ENCODE peak calls at places on chromosomes 12 and 14, in five cellular contexts. P, R, T, J and E are unnamed samples.

GRCh38 chr12:89345830-89346740 is 6.2 kb downstream of the DUSP6 start:
- DNase-seq in P (peak; percentile 28), J (peak; percentile 73), R (peak; percentile 71), T (no peak), E (peak; percentile 85)

GRCh38 chr12:267581-268482 is 5.2 kb upstream of the SLC6A13 start:
- DNase-seq in J (no peak), T (no peak), P (no peak), R (no peak), E (peak; percentile 15)

GRCh38 chr12:55017421-55017820 is 2.4 kb upstream of the NEUROD4 start:
- DNase-seq in T (no peak), P (no peak), R (no peak), J (no peak), E (no peak)

GRCh38 chr12:57518920-57519757 is 1.2 kb downstream of the DDIT3 start:
- DNase-seq in T (no peak), J (peak; percentile 27), R (peak; percentile 69), P (peak; percentile 55), E (peak; percentile 76)

GRCh38 chr12:77007476-77007875 is 57.9 kb downstream of the E2F7 start:
- DNase-seq in R (no peak), J (no peak), P (no peak), T (no peak), E (no peak)

GRCh38 chr14:32018391-32019092 is 58.6 kb upstream of the ARHGAP5 start:
- DNase-seq in R (no peak), P (no peak), T (no peak), J (no peak), E (no peak)

GRCh38 chr14:23094666-23095195 is at the start of gene ACIN1:
- DNase-seq in J (peak; percentile 59), T (peak; percentile 100), R (peak; percentile 75), P (no peak), E (peak; percentile 93)

GRCh38 chr14:78291958-78292357 is 121.8 kb downstream of the NRXN3 start:
- DNase-seq in P (no peak), R (no peak), J (no peak), T (no peak), E (no peak)

GRCh38 chr12:106035421-106035820 is 103.3 kb downstream of the NUAK1 start:
- DNase-seq in T (no peak), J (no peak), R (no peak), P (no peak), E (no peak)

GRCh38 chr12:111993290-111994150 is 19.4 kb downstream of the TMEM116 start:
- DNase-seq in R (no peak), P (no peak), J (no peak), T (no peak), E (no peak)
- H3K4me3 ChIP-seq in R (no peak overlapping the region), P (no peak overlapping the region), J (no peak overlapping the region), T (no peak overlapping the region), E (no peak overlapping the region)

GRCh38 chr12:99910342-99910741 is 74.4 kb downstream of the ANKS1B start:
- DNase-seq in T (no peak), J (no peak), R (no peak), P (no peak), E (peak; percentile 7)

GRCh38 chr12:99914206-99914605 is 70.5 kb downstream of the ANKS1B start:
- DNase-seq in R (no peak), P (no peak), J (no peak), T (no peak), E (no peak)

GRCh38 chr12:99907210-99907609 is 77.5 kb downstream of the ANKS1B start:
- DNase-seq in R (no peak), T (no peak), P (no peak), J (no peak), E (no peak)

GRCh38 chr12:99911967-99912366 is 72.8 kb downstream of the ANKS1B start:
- DNase-seq in T (no peak), J (no peak), P (no peak), R (no peak), E (no peak)

DNA sequence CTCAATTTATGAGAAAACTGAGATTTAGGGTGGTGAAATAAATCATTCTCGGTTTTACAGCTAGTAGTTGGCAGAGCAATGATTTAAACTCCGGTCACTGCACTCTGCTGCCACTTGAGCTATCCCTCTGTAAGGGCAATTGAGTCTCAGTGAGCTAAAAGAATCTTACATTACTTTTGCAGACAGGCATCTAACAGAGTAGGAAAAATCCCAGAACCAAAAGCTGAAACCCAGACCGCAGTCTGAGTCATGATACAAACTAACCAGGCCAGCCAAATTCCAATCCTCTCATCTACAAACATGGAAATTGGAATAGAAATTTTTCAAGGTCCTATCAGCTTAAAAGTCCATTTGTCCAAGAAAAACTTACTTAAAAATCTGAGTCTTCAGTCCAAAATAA is 73.7 kb downstream of the ANKS1B start:
- DNase-seq in R (no peak), T (no peak), P (no peak), J (peak; percentile 63), E (peak; percentile 83)
- TF ChIP-seq CTCF in R (no peak), T (no peak), P (no peak), J (no peak), E (no peak)

DNA sequence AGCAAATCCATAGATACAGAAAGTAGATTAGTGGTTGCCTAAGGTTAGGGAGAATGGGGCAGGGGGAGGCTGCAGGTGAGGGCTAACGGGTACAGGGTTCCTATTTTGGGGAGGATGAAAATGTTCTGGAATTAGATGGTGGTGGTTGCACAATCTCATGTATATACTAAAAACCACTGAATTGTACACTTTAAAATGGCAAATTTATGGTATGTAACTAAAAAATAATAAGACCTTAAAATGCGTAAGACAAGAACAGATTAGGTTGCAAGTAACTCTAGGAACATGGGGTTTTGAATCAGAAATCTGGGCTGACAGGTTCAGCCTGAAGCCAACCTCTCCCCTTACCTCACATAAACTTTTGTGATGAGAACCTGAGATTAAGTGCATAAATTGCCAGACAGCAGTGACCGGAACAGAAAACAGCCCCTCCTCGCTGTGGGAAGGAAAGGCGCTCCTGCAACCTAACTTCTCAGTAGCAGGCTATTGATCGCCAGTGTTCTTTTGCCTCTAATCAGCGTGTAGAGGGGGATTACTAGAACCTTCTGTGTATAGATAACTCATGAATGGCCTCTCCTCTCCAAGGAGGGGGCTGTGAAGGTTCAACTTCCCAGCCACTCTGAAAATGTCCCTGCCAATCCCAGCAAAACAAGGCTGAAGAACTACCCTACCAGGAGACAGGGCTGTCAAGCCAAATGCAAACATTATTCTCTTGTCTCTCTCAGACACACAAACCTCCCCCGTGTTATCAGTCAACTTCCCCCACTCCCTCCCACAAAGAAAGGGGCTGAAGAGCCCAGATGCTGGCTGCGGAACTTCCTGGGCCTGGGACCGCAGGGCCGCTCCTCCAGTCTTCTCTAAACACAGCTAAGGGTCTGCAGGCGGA is 1.9 kb downstream of the SSH1 start:
- DNase-seq in J (no peak), P (no peak), R (no peak), T (no peak), E (peak; percentile 52)
- H3K4me3 ChIP-seq in J (peak overlapping the region; percentile 99), P (peak overlapping the region; percentile 98), R (peak overlapping the region; percentile 88), T (peak overlapping the region; percentile 85), E (peak overlapping the region; percentile 97)

DNA sequence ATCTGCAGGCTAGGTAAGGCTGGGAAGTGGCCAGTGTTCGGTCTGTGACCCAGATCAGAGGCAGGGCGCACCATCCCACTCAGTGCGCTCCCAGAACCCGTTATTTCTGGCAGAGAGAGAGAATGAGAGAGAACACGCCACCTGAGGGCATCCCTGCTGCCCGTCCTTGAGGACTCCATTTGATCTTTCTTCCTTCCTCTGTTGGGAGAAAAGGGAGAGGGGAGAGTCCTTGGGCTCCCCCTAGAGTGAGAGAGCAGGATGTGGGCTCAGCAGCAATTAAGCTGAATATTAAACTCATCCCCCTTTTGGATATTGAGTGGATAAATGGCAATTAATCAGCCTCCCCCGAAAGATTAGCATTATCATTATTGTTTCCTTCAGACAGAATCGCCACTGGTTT is 70.6 kb downstream of the IFT43 start:
- DNase-seq in R (no peak), T (no peak), P (no peak), J (no peak), E (peak; percentile 26)
- TF ChIP-seq CTCF in R (no peak), T (no peak), P (peak; percentile 24), J (peak; percentile 63), E (peak; percentile 56)

DNA sequence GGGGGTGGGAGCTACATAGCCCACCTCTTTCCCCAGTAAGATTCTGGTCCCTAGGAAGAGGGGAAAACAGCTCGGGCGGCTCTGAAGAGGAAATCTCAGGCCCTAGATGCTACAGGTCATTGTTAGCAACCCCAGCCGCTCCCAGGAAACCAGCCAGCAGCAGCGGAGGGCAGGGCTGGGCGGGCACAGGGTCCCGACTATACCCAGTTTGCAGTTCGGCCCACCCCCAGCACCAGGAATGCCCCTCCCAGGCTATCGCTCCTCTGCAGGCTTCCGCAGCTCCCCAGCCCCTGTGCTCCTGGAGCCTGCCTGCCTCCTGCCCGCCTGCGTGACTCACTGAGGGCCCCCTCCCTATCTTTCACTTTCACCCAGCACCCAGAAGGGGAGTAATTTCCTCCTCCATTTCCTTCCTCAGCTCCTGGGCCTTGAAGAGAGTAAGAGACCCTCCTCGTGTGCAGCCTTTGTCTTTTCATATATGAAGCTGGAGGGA is 27.2 kb upstream of the PNMA1 start:
- DNase-seq in P (peak; percentile 71), R (peak; percentile 89), J (no peak), T (no peak), E (peak; percentile 63)
- H3K4me3 ChIP-seq in P (peak overlapping the region; percentile 42), R (peak overlapping the region; percentile 21), J (peak overlapping the region; percentile 12), T (peak overlapping the region; percentile 51), E (peak overlapping the region; percentile 28)

GRCh38 chr12:2498961-2499500 is 295.7 kb upstream of the FKBP4 start:
- DNase-seq in T (no peak), P (no peak), J (no peak), R (no peak), E (no peak)
- TF ChIP-seq CTCF in T (no peak), P (no peak), J (no peak), R (no peak), E (no peak)

GRCh38 chr12:104304261-104305004 is 894 bp downstream of the EID3 start:
- DNase-seq in J (no peak), T (no peak), P (no peak), R (no peak), E (no peak)
- H3K4me3 ChIP-seq in J (no peak overlapping the region), T (peak overlapping the region; percentile 72), P (peak overlapping the region; percentile 61), R (peak overlapping the region; percentile 55), E (peak overlapping the region; percentile 39)

GRCh38 chr12:84840356-84840755 is 72.2 kb downstream of the SLC6A15 start:
- DNase-seq in J (no peak), T (no peak), R (no peak), P (no peak), E (peak; percentile 5)

GRCh38 chr12:84842406-84843013 is 70.1 kb downstream of the SLC6A15 start:
- DNase-seq in P (no peak), R (no peak), J (peak; percentile 14), T (no peak), E (peak; percentile 63)

GRCh38 chr12:84843588-84844144 is 68.9 kb downstream of the SLC6A15 start:
- DNase-seq in R (no peak), P (no peak), T (no peak), J (no peak), E (no peak)
- TF ChIP-seq CTCF in R (no peak), P (no peak), T (no peak), J (no peak), E (no peak)

GRCh38 chr12:49098035-49098451 is 3.4 kb upstream of the DHH start:
- DNase-seq in P (no peak), T (peak; percentile 42), R (peak; percentile 45), J (no peak), E (peak; percentile 63)
- H3K4me3 ChIP-seq in P (no peak overlapping the region), T (no peak overlapping the region), R (no peak overlapping the region), J (no peak overlapping the region), E (no peak overlapping the region)